ENCODE peak calls at places on chromosomes 13 and 19, in ten cellular contexts. One of them, this sample, is unnamed.

GRCh38 chr19:1325568-1326294 is 40.1 kb downstream of the EFNA2 start:
- DNase-seq in GOT3: no peak
- DNase-seq in NCI-H774: no peak
- DNase-seq in midbrain: no peak
- DNase-seq in stomach: no peak
- DNase-seq in putamen: no peak
- DNase-seq in LoVo: no peak
- DNase-seq in cardiac muscle cell: no peak
- DNase-seq in CD4-positive, alpha-beta memory T cell: no peak
- DNase-seq in NCI-H2081 treated with DMSO at 0.1 percent for 48 hours: no peak
- DNase-seq in this sample: no peak

GRCh38 chr19:42024622-42025111 is 30.6 kb upstream of the ATP1A3 start:
- DNase-seq in GOT3: no peak
- DNase-seq in NCI-H774: no peak
- DNase-seq in midbrain: no peak
- DNase-seq in stomach: no peak
- DNase-seq in putamen: no peak
- DNase-seq in LoVo: no peak
- DNase-seq in cardiac muscle cell: peak; percentile 72
- DNase-seq in CD4-positive, alpha-beta memory T cell: no peak
- DNase-seq in NCI-H2081 treated with DMSO at 0.1 percent for 48 hours: no peak
- DNase-seq in this sample: no peak

GRCh38 chr13:33307820-33308219 is 22.3 kb upstream of the STARD13 start:
- DNase-seq in GOT3: no peak
- DNase-seq in NCI-H774: no peak
- DNase-seq in midbrain: peak; percentile 17
- DNase-seq in stomach: no peak
- DNase-seq in putamen: peak; percentile 42
- DNase-seq in LoVo: no peak
- DNase-seq in cardiac muscle cell: peak; percentile 40
- DNase-seq in CD4-positive, alpha-beta memory T cell: no peak
- DNase-seq in NCI-H2081 treated with DMSO at 0.1 percent for 48 hours: no peak
- DNase-seq in this sample: no peak

GRCh38 chr13:44438234-44438579 is 64.6 kb downstream of the SERP2 start:
- DNase-seq in GOT3: no peak
- DNase-seq in NCI-H774: no peak
- DNase-seq in midbrain: no peak
- DNase-seq in stomach: no peak
- DNase-seq in putamen: no peak
- DNase-seq in LoVo: no peak
- DNase-seq in cardiac muscle cell: no peak
- DNase-seq in CD4-positive, alpha-beta memory T cell: no peak
- DNase-seq in NCI-H2081 treated with DMSO at 0.1 percent for 48 hours: no peak
- DNase-seq in this sample: no peak

GRCh38 chr19:4633140-4633967 is 6.0 kb upstream of the TNFAIP8L1 start:
- DNase-seq in GOT3: peak; percentile 26
- DNase-seq in NCI-H774: peak; percentile 18
- DNase-seq in midbrain: peak; percentile 19
- DNase-seq in stomach: peak; percentile 67
- DNase-seq in putamen: no peak
- DNase-seq in LoVo: peak; percentile 69
- DNase-seq in cardiac muscle cell: peak; percentile 84
- DNase-seq in CD4-positive, alpha-beta memory T cell: peak; percentile 40
- DNase-seq in NCI-H2081 treated with DMSO at 0.1 percent for 48 hours: peak; percentile 10
- DNase-seq in this sample: peak; percentile 13

GRCh38 chr19:15025237-15025636 is 24.0 kb upstream of the CASP14 start:
- DNase-seq in GOT3: no peak
- DNase-seq in NCI-H774: no peak
- DNase-seq in midbrain: no peak
- DNase-seq in stomach: no peak
- DNase-seq in putamen: no peak
- DNase-seq in LoVo: no peak
- DNase-seq in cardiac muscle cell: peak; percentile 3
- DNase-seq in CD4-positive, alpha-beta memory T cell: no peak
- DNase-seq in NCI-H2081 treated with DMSO at 0.1 percent for 48 hours: no peak
- DNase-seq in this sample: no peak

GRCh38 chr19:6071103-6071485 is 39.2 kb downstream of the RFX2 start:
- DNase-seq in GOT3: no peak
- DNase-seq in NCI-H774: no peak
- DNase-seq in midbrain: no peak
- DNase-seq in stomach: no peak
- DNase-seq in putamen: no peak
- DNase-seq in LoVo: no peak
- DNase-seq in cardiac muscle cell: peak; percentile 72
- DNase-seq in CD4-positive, alpha-beta memory T cell: no peak
- DNase-seq in NCI-H2081 treated with DMSO at 0.1 percent for 48 hours: no peak
- DNase-seq in this sample: no peak

GRCh38 chr19:10961073-10961762 is 388 bp downstream of the SMARCA4 start:
- DNase-seq in GOT3: no peak
- DNase-seq in NCI-H774: peak; percentile 49
- DNase-seq in midbrain: no peak
- DNase-seq in stomach: peak; percentile 61
- DNase-seq in putamen: no peak
- DNase-seq in LoVo: no peak
- DNase-seq in cardiac muscle cell: peak; percentile 40
- DNase-seq in CD4-positive, alpha-beta memory T cell: no peak
- DNase-seq in NCI-H2081 treated with DMSO at 0.1 percent for 48 hours: no peak
- DNase-seq in this sample: no peak

GRCh38 chr13:42354246-42355117 is 82.5 kb downstream of the AKAP11 start:
- DNase-seq in GOT3: no peak
- DNase-seq in NCI-H774: no peak
- DNase-seq in midbrain: no peak
- DNase-seq in stomach: no peak
- DNase-seq in putamen: no peak
- DNase-seq in LoVo: no peak
- DNase-seq in cardiac muscle cell: peak; percentile 76
- DNase-seq in CD4-positive, alpha-beta memory T cell: peak; percentile 37
- DNase-seq in NCI-H2081 treated with DMSO at 0.1 percent for 48 hours: no peak
- DNase-seq in this sample: no peak

GRCh38 chr19:13883665-13884064 is 6.7 kb downstream of the NANOS3 start:
- DNase-seq in GOT3: no peak
- DNase-seq in NCI-H774: no peak
- DNase-seq in midbrain: no peak
- DNase-seq in stomach: no peak
- DNase-seq in putamen: no peak
- DNase-seq in LoVo: no peak
- DNase-seq in cardiac muscle cell: no peak
- DNase-seq in CD4-positive, alpha-beta memory T cell: no peak
- DNase-seq in NCI-H2081 treated with DMSO at 0.1 percent for 48 hours: no peak
- DNase-seq in this sample: no peak

GRCh38 chr19:36266375-36266961 is 51.6 kb downstream of the ZNF146 start:
- DNase-seq in GOT3: no peak
- DNase-seq in NCI-H774: peak; percentile 13
- DNase-seq in midbrain: no peak
- DNase-seq in stomach: no peak
- DNase-seq in putamen: no peak
- DNase-seq in LoVo: no peak
- DNase-seq in cardiac muscle cell: no peak
- DNase-seq in CD4-positive, alpha-beta memory T cell: no peak
- DNase-seq in NCI-H2081 treated with DMSO at 0.1 percent for 48 hours: no peak
- DNase-seq in this sample: peak; percentile 5

GRCh38 chr13:111966969-111967368 is 100.0 kb upstream of the SOX1 start:
- DNase-seq in GOT3: no peak
- DNase-seq in NCI-H774: no peak
- DNase-seq in midbrain: no peak
- DNase-seq in stomach: no peak
- DNase-seq in putamen: no peak
- DNase-seq in LoVo: no peak
- DNase-seq in cardiac muscle cell: no peak
- DNase-seq in CD4-positive, alpha-beta memory T cell: no peak
- DNase-seq in NCI-H2081 treated with DMSO at 0.1 percent for 48 hours: no peak
- DNase-seq in this sample: no peak

GRCh38 chr19:57002765-57003164 is 117.0 kb upstream of the USP29 start:
- DNase-seq in GOT3: no peak
- DNase-seq in NCI-H774: no peak
- DNase-seq in midbrain: peak; percentile 6
- DNase-seq in stomach: no peak
- DNase-seq in putamen: no peak
- DNase-seq in LoVo: no peak
- DNase-seq in cardiac muscle cell: no peak
- DNase-seq in CD4-positive, alpha-beta memory T cell: no peak
- DNase-seq in NCI-H2081 treated with DMSO at 0.1 percent for 48 hours: no peak
- DNase-seq in this sample: no peak

GRCh38 chr13:108595416-108596257 is 33.8 kb upstream of the MYO16 start:
- DNase-seq in GOT3: no peak
- DNase-seq in NCI-H774: no peak
- DNase-seq in midbrain: no peak
- DNase-seq in stomach: no peak
- DNase-seq in putamen: no peak
- DNase-seq in LoVo: no peak
- DNase-seq in cardiac muscle cell: no peak
- DNase-seq in CD4-positive, alpha-beta memory T cell: no peak
- DNase-seq in NCI-H2081 treated with DMSO at 0.1 percent for 48 hours: no peak
- DNase-seq in this sample: no peak

GRCh38 chr19:1725100-1726064 is 27.9 kb upstream of the ONECUT3 start:
- DNase-seq in GOT3: no peak
- DNase-seq in NCI-H774: peak; percentile 58
- DNase-seq in midbrain: peak; percentile 63
- DNase-seq in stomach: peak; percentile 65
- DNase-seq in putamen: peak; percentile 67
- DNase-seq in LoVo: peak; percentile 43
- DNase-seq in cardiac muscle cell: peak; percentile 65
- DNase-seq in CD4-positive, alpha-beta memory T cell: no peak
- DNase-seq in NCI-H2081 treated with DMSO at 0.1 percent for 48 hours: no peak
- DNase-seq in this sample: peak; percentile 16

GRCh38 chr13:75226755-75227435 is 255.1 kb downstream of the TBC1D4 start:
- DNase-seq in GOT3: no peak
- DNase-seq in NCI-H774: no peak
- DNase-seq in midbrain: no peak
- DNase-seq in stomach: no peak
- DNase-seq in putamen: no peak
- DNase-seq in LoVo: peak; percentile 39
- DNase-seq in cardiac muscle cell: peak; percentile 89
- DNase-seq in CD4-positive, alpha-beta memory T cell: no peak
- DNase-seq in NCI-H2081 treated with DMSO at 0.1 percent for 48 hours: no peak
- DNase-seq in this sample: no peak

GRCh38 chr19:15443838-15444237 is 5.9 kb downstream of the WIZ start:
- DNase-seq in GOT3: no peak
- DNase-seq in NCI-H774: no peak
- DNase-seq in midbrain: no peak
- DNase-seq in stomach: no peak
- DNase-seq in putamen: no peak
- DNase-seq in LoVo: no peak
- DNase-seq in cardiac muscle cell: no peak
- DNase-seq in CD4-positive, alpha-beta memory T cell: no peak
- DNase-seq in NCI-H2081 treated with DMSO at 0.1 percent for 48 hours: no peak
- DNase-seq in this sample: no peak

GRCh38 chr13:98741741-98742435 is 10.6 kb downstream of the SLC15A1 start:
- DNase-seq in GOT3: no peak
- DNase-seq in NCI-H774: no peak
- DNase-seq in midbrain: no peak
- DNase-seq in stomach: no peak
- DNase-seq in putamen: no peak
- DNase-seq in LoVo: no peak
- DNase-seq in cardiac muscle cell: no peak
- DNase-seq in CD4-positive, alpha-beta memory T cell: no peak
- DNase-seq in NCI-H2081 treated with DMSO at 0.1 percent for 48 hours: no peak
- DNase-seq in this sample: no peak

GRCh38 chr13:113124211-113125025 is 1.8 kb downstream of the F10 start:
- DNase-seq in GOT3: no peak
- DNase-seq in NCI-H774: no peak
- DNase-seq in midbrain: no peak
- DNase-seq in stomach: no peak
- DNase-seq in putamen: no peak
- DNase-seq in LoVo: no peak
- DNase-seq in cardiac muscle cell: no peak
- DNase-seq in CD4-positive, alpha-beta memory T cell: no peak
- DNase-seq in NCI-H2081 treated with DMSO at 0.1 percent for 48 hours: no peak
- DNase-seq in this sample: no peak

GRCh38 chr19:40786060-40787037 is 8.3 kb downstream of the RAB4B start:
- DNase-seq in GOT3: no peak
- DNase-seq in NCI-H774: no peak
- DNase-seq in midbrain: no peak
- DNase-seq in stomach: no peak
- DNase-seq in putamen: no peak
- DNase-seq in LoVo: no peak
- DNase-seq in cardiac muscle cell: no peak
- DNase-seq in CD4-positive, alpha-beta memory T cell: no peak
- DNase-seq in NCI-H2081 treated with DMSO at 0.1 percent for 48 hours: no peak
- DNase-seq in this sample: no peak

GRCh38 chr13:57036290-57036689 is 104.4 kb upstream of the PRR20A start:
- DNase-seq in GOT3: no peak
- DNase-seq in NCI-H774: no peak
- DNase-seq in midbrain: no peak
- DNase-seq in stomach: no peak
- DNase-seq in putamen: no peak
- DNase-seq in LoVo: no peak
- DNase-seq in cardiac muscle cell: no peak
- DNase-seq in CD4-positive, alpha-beta memory T cell: no peak
- DNase-seq in NCI-H2081 treated with DMSO at 0.1 percent for 48 hours: no peak
- DNase-seq in this sample: no peak

GRCh38 chr19:45179063-45179847 is 671 bp downstream of the BLOC1S3 start:
- DNase-seq in GOT3: no peak
- DNase-seq in NCI-H774: no peak
- DNase-seq in midbrain: no peak
- DNase-seq in stomach: peak; percentile 55
- DNase-seq in putamen: no peak
- DNase-seq in LoVo: no peak
- DNase-seq in cardiac muscle cell: peak; percentile 53
- DNase-seq in CD4-positive, alpha-beta memory T cell: peak; percentile 56
- DNase-seq in NCI-H2081 treated with DMSO at 0.1 percent for 48 hours: no peak
- DNase-seq in this sample: no peak

GRCh38 chr13:94607939-94608338 is 6.3 kb downstream of the GPR180 start:
- DNase-seq in GOT3: no peak
- DNase-seq in NCI-H774: no peak
- DNase-seq in midbrain: no peak
- DNase-seq in stomach: no peak
- DNase-seq in putamen: no peak
- DNase-seq in LoVo: no peak
- DNase-seq in cardiac muscle cell: peak; percentile 5
- DNase-seq in CD4-positive, alpha-beta memory T cell: no peak
- DNase-seq in NCI-H2081 treated with DMSO at 0.1 percent for 48 hours: no peak
- DNase-seq in this sample: no peak

GRCh38 chr13:106619688-106620555 is 52.0 kb upstream of the ARGLU1 start:
- DNase-seq in GOT3: no peak
- DNase-seq in NCI-H774: peak; percentile 66
- DNase-seq in midbrain: peak; percentile 63
- DNase-seq in stomach: no peak
- DNase-seq in putamen: peak; percentile 30
- DNase-seq in LoVo: peak; percentile 68
- DNase-seq in cardiac muscle cell: peak; percentile 84
- DNase-seq in CD4-positive, alpha-beta memory T cell: peak; percentile 48
- DNase-seq in NCI-H2081 treated with DMSO at 0.1 percent for 48 hours: peak; percentile 3
- DNase-seq in this sample: peak; percentile 49

GRCh38 chr13:106683179-106683578 is 115.2 kb upstream of the ARGLU1 start:
- DNase-seq in GOT3: no peak
- DNase-seq in NCI-H774: no peak
- DNase-seq in midbrain: no peak
- DNase-seq in stomach: no peak
- DNase-seq in putamen: no peak
- DNase-seq in LoVo: no peak
- DNase-seq in cardiac muscle cell: no peak
- DNase-seq in CD4-positive, alpha-beta memory T cell: no peak
- DNase-seq in NCI-H2081 treated with DMSO at 0.1 percent for 48 hours: no peak
- DNase-seq in this sample: no peak

GRCh38 chr19:56538761-56539263 is at the start of gene ZFP28:
- DNase-seq in GOT3: no peak
- DNase-seq in NCI-H774: no peak
- DNase-seq in midbrain: peak; percentile 30
- DNase-seq in stomach: no peak
- DNase-seq in putamen: no peak
- DNase-seq in LoVo: no peak
- DNase-seq in cardiac muscle cell: no peak
- DNase-seq in CD4-positive, alpha-beta memory T cell: no peak
- DNase-seq in NCI-H2081 treated with DMSO at 0.1 percent for 48 hours: peak; percentile 39
- DNase-seq in this sample: peak; percentile 73

GRCh38 chr13:98022210-98022609 is 68.7 kb downstream of the IPO5 start:
- DNase-seq in GOT3: no peak
- DNase-seq in NCI-H774: no peak
- DNase-seq in midbrain: peak; percentile 69
- DNase-seq in stomach: no peak
- DNase-seq in putamen: peak; percentile 73
- DNase-seq in LoVo: no peak
- DNase-seq in cardiac muscle cell: peak; percentile 29
- DNase-seq in CD4-positive, alpha-beta memory T cell: no peak
- DNase-seq in NCI-H2081 treated with DMSO at 0.1 percent for 48 hours: no peak
- DNase-seq in this sample: no peak

GRCh38 chr13:97904059-97904458 is 49.4 kb upstream of the IPO5 start:
- DNase-seq in GOT3: no peak
- DNase-seq in NCI-H774: no peak
- DNase-seq in midbrain: no peak
- DNase-seq in stomach: no peak
- DNase-seq in putamen: no peak
- DNase-seq in LoVo: no peak
- DNase-seq in cardiac muscle cell: no peak
- DNase-seq in CD4-positive, alpha-beta memory T cell: no peak
- DNase-seq in NCI-H2081 treated with DMSO at 0.1 percent for 48 hours: no peak
- DNase-seq in this sample: no peak